ENCODE peak calls at places on chromosomes 1 and 21, in seven cellular contexts. K, X, Y, T, F, O and V are unnamed samples.

GRCh38 chr1:17624540-17625256 is 85.2 kb downstream of the ARHGEF10L start:
- DNase-seq in Y (no peak), O (peak; percentile 80), K (no peak), X (peak; percentile 20), F (no peak), T (peak; percentile 46), V (no peak)

GRCh38 chr1:214740471-214740870 is 137.5 kb downstream of the CENPF start:
- DNase-seq in F (no peak), O (no peak), X (no peak), K (no peak), T (no peak), Y (no peak), V (no peak)

GRCh38 chr1:226406401-226406881 is 1.5 kb downstream of the PARP1 start:
- DNase-seq in T (no peak), X (peak; percentile 28), K (no peak), F (no peak), O (no peak), Y (no peak), V (no peak)

GRCh38 chr1:58819719-58820118 is 35.9 kb upstream of the JUN start:
- DNase-seq in O (no peak), Y (no peak), T (no peak), X (no peak), K (no peak), F (no peak), V (no peak)

GRCh38 chr21:32333953-32334673 is 35.5 kb downstream of the MRAP start:
- DNase-seq in K (no peak), X (no peak), T (no peak), F (no peak), Y (no peak), O (no peak), V (no peak)

GRCh38 chr1:66618390-66618789 is 84.4 kb downstream of the SGIP1 start:
- DNase-seq in O (no peak), K (no peak), X (no peak), F (no peak), Y (no peak), T (no peak), V (no peak)

GRCh38 chr1:156663178-156663577 is 14.0 kb downstream of the NES start:
- DNase-seq in T (no peak), K (no peak), Y (peak; percentile 61), O (peak; percentile 83), X (no peak), F (no peak), V (no peak)

GRCh38 chr1:236480758-236481436 is 42.9 kb upstream of the LGALS8 start:
- DNase-seq in K (peak; percentile 19), O (no peak), F (no peak), Y (no peak), T (no peak), X (no peak), V (no peak)

GRCh38 chr1:77825356-77825709 is 45.9 kb downstream of the MIGA1 start:
- DNase-seq in Y (no peak), K (peak; percentile 10), X (no peak), O (no peak), T (peak; percentile 92), F (no peak), V (no peak)

GRCh38 chr1:180923024-180923841 is 10.5 kb downstream of the KIAA1614 start:
- DNase-seq in T (peak; percentile 15), F (no peak), K (no peak), X (no peak), O (no peak), Y (no peak), V (no peak)

GRCh38 chr1:58573705-58574591 is 3.1 kb downstream of the TACSTD2 start:
- DNase-seq in O (no peak), F (no peak), T (no peak), K (no peak), X (no peak), Y (no peak), V (no peak)

GRCh38 chr1:43338001-43338400 is 383 bp downstream of the MPL start:
- DNase-seq in Y (no peak), X (no peak), O (no peak), K (no peak), T (no peak), F (no peak), V (no peak)
- H3K27ac ChIP-seq in Y (no peak overlapping the region), X (no peak overlapping the region), O (no peak overlapping the region), K (no peak overlapping the region), T (no peak overlapping the region), F (no peak overlapping the region), V (no peak overlapping the region)

DNA sequence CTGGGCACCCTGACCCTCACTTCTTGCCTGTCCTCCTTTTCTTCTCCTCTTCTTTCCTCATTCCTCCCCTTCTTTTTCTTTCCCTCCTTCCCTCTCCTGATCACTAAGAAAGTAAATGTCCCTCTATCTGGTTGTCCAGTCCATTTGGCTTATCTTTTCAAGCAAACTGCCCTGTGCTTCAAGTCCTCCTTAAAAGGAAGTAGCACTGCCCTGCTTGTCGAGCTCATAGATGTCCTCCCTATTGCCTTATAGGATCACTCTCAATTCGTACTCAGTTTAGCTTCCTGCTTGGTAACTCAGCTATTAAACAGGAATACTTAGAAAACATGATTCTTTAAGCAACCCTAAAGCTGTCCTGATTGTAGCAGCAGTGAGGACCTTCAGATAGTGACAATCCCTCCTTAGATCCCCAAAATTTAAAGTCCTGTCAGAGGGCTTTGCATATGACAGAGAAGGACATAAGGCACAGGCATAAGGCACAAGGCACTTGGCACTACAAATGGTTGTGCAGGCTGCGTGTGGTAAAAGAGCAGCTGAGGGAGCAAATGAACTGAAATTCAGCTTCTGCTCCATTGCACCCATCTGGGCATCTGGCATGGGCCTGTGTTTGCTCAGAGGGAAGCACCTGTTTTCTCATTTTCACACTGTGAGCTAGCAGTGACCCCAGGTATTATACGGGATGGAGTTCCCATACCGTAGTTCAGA is 26.1 kb upstream of the SLAMF6 start:
- DNase-seq in X (no peak), T (no peak), Y (peak; percentile 31), K (no peak), O (no peak), F (no peak), V (no peak)
- H3K27ac ChIP-seq in X (no peak overlapping the region), T (no peak overlapping the region), Y (peak overlapping the region; percentile 81), K (no peak overlapping the region), O (no peak overlapping the region), F (no peak overlapping the region), V (no peak overlapping the region)

DNA sequence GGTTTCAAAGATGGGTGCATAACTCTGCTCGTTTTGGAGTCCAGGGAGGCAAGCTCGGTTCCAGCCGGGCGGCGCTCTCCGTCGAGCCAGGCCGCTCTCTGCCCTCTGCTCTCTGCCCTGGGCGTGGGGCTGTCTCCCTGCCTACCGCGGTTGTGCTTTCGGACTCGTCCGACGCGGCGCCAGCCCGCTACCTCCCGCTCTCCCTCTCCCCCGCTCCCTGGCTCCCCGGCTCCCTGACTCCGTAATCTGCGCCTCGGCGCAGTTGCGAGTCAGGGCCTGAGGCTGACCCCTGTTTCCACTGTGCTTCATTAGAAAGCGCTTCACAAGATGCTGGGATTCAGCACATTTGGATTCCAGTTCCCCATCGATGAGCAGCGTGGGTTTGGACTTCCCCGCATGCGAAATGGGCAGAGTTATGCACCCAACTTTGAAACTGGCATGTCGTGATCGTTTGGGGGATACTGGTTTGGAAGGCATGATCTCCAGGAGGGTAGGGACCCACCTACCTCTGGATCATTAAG is 2.3 kb downstream of the SOX13 start:
- DNase-seq in K (peak; percentile 67), X (no peak), O (no peak), F (no peak), T (peak; percentile 51), Y (no peak), V (no peak)
- H3K27ac ChIP-seq in K (peak overlapping the region; percentile 91), X (peak overlapping the region; percentile 90), O (peak overlapping the region; percentile 78), F (no peak overlapping the region), T (no peak overlapping the region), Y (no peak overlapping the region), V (no peak overlapping the region)

GRCh38 chr1:206655471-206655882 is 20.1 kb downstream of the DYRK3 start:
- DNase-seq in Y (no peak), X (no peak), O (no peak), K (no peak), F (no peak), T (peak; percentile 30), V (no peak)
- H3K27ac ChIP-seq in Y (no peak overlapping the region), X (no peak overlapping the region), O (no peak overlapping the region), K (no peak overlapping the region), F (no peak overlapping the region), T (no peak overlapping the region), V (no peak overlapping the region)

GRCh38 chr1:150535511-150536281 is 13.5 kb upstream of the ADAMTSL4 start:
- DNase-seq in O (peak; percentile 55), K (no peak), T (peak; percentile 62), Y (no peak), F (no peak), X (no peak), V (no peak)

GRCh38 chr1:150534002-150534401 is 15.2 kb upstream of the ADAMTSL4 start:
- DNase-seq in T (no peak), X (no peak), O (no peak), F (no peak), K (no peak), Y (no peak), V (no peak)

GRCh38 chr1:150537732-150538684 is 11.2 kb upstream of the ADAMTSL4 start:
- DNase-seq in F (no peak), T (peak; percentile 86), K (no peak), O (peak; percentile 65), Y (no peak), X (no peak), V (no peak)

GRCh38 chr1:150532860-150533259 is 16.3 kb upstream of the ADAMTSL4 start:
- DNase-seq in F (no peak), O (no peak), Y (no peak), T (no peak), X (no peak), K (no peak), V (no peak)

GRCh38 chr1:150536836-150537731 is 12.1 kb upstream of the ADAMTSL4 start:
- DNase-seq in Y (no peak), X (no peak), T (no peak), F (no peak), K (no peak), O (no peak), V (no peak)
- H3K27ac ChIP-seq in Y (no peak overlapping the region), X (peak overlapping the region; percentile 73), T (peak overlapping the region; percentile 88), F (no peak overlapping the region), K (peak overlapping the region; percentile 67), O (peak overlapping the region; percentile 83), V (no peak overlapping the region)

GRCh38 chr1:24926596-24927249 is 3.4 kb downstream of the RUNX3 start:
- DNase-seq in F (no peak), T (peak; percentile 29), X (no peak), O (no peak), Y (no peak), K (no peak), V (no peak)
- H3K27ac ChIP-seq in F (peak overlapping the region; percentile 96), T (no peak overlapping the region), X (no peak overlapping the region), O (no peak overlapping the region), Y (no peak overlapping the region), K (no peak overlapping the region), V (peak overlapping the region; percentile 65)

DNA sequence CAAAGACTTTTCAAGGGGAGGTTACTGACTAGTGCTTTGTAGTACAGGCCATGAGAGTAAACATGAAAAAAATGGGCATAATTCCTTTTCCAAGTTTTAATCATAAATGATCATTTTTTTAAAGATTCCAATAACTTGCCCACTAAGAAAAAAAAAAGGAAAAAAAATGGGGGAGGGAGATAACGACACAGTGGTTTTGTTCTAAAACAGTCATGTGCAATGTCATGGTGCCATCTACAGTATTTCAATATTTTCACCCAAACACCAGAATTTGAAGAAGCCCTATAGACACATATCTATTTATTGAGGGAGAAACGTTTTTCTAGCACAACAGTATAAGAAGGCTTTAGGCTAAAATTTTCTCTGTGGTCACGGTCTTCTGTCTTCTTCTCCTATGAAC is 250.2 kb downstream of the LTN1 start:
- DNase-seq in F (no peak), O (no peak), T (peak; percentile 72), Y (no peak), X (no peak), K (no peak), V (no peak)
- H3K27ac ChIP-seq in F (no peak overlapping the region), O (no peak overlapping the region), T (no peak overlapping the region), Y (no peak overlapping the region), X (no peak overlapping the region), K (no peak overlapping the region), V (no peak overlapping the region)